ENCODE peak calls at places on chromosome 1, in ten cellular contexts. I is activated T-cell treated with anti-CD3 and anti-CD28 coated beads, Interleukin-2, amount 50 U/mL, for 72 hours; P is HCEC 1CT; O is head of caudate nucleus; K is astrocyte of the spinal cord; Y is T-helper 17 cell; Q is CD4-positive, CD25-positive, alpha-beta regulatory T cell; Z is COLO829; J is NCI-H2171 treated with DMSO at 0.1 percent for 48 hours; L is SK-MEL-5. X is an unnamed sample.

GRCh38 chr1:204565617-204566582 is 49.7 kb downstream of the MDM4 start:
- DNase-seq in K (peak; percentile 65), I (peak; percentile 61), L (peak; percentile 88), Q (peak; percentile 37), J (peak; percentile 91), Z (peak; percentile 93), O (peak; percentile 69), Y (peak; percentile 30), P (peak; percentile 74), X (peak; percentile 43)

GRCh38 chr1:117573386-117574040 is 32.3 kb upstream of the TENT5C start:
- DNase-seq in Z (no peak), L (no peak), K (peak; percentile 75), J (no peak), P (no peak), O (no peak), Q (no peak), I (peak; percentile 26), Y (no peak), X (no peak)

GRCh38 chr1:91579658-91580228 is 79.1 kb downstream of the CDC7 start:
- DNase-seq in O (no peak), L (no peak), J (no peak), K (no peak), I (no peak), Q (no peak), Z (no peak), P (no peak), Y (no peak), X (no peak)

GRCh38 chr1:11951901-11952300 is 17.4 kb downstream of the PLOD1 start:
- DNase-seq in K (no peak), Q (no peak), Z (no peak), Y (no peak), L (no peak), P (no peak), O (no peak), J (no peak), I (no peak), X (no peak)

GRCh38 chr1:220121791-220122530 is 28.0 kb downstream of the IARS2 start:
- DNase-seq in K (no peak), O (no peak), J (no peak), P (no peak), L (no peak), Z (no peak), Q (no peak), Y (no peak), I (no peak), X (no peak)

GRCh38 chr1:211625040-211625439 is 46.1 kb upstream of the SLC30A1 start:
- DNase-seq in I (peak; percentile 10), O (no peak), P (peak; percentile 51), K (peak; percentile 28), Q (no peak), L (peak; percentile 84), Z (peak; percentile 35), J (no peak), Y (no peak), X (peak; percentile 7)

GRCh38 chr1:216045400-216045799 is 377.8 kb downstream of the USH2A start:
- DNase-seq in L (peak; percentile 98), Q (no peak), Y (no peak), Z (peak; percentile 68), I (no peak), J (no peak), P (peak; percentile 96), O (no peak), K (peak; percentile 94), X (no peak)

GRCh38 chr1:178928985-178929384 is 58.1 kb upstream of the ANGPTL1 start:
- DNase-seq in J (peak; percentile 9), I (no peak), Y (no peak), O (no peak), K (no peak), P (no peak), Q (no peak), Z (no peak), L (peak; percentile 39), X (no peak)

GRCh38 chr1:27342778-27343638 is 1.2 kb downstream of the SYTL1 start:
- DNase-seq in L (no peak), O (no peak), Z (no peak), K (no peak), J (peak; percentile 62), Q (peak; percentile 65), Y (peak; percentile 67), I (peak; percentile 78), P (no peak), X (no peak)

GRCh38 chr1:54604572-54605370 is 18.6 kb downstream of the FAM151A start:
- DNase-seq in Y (no peak), O (no peak), Q (no peak), J (no peak), P (no peak), Z (no peak), L (no peak), I (peak; percentile 17), K (no peak), X (no peak)

GRCh38 chr1:67831850-67832513 is 1.3 kb downstream of the GNG12 start:
- DNase-seq in O (peak; percentile 43), J (peak; percentile 70), Q (no peak), Y (no peak), K (peak; percentile 78), I (no peak), P (peak; percentile 85), Z (peak; percentile 93), L (peak; percentile 99), X (no peak)

GRCh38 chr1:154951901-154952657 is 3.8 kb downstream of the PBXIP1 start:
- DNase-seq in Z (no peak), O (no peak), P (no peak), Q (peak; percentile 59), J (no peak), I (peak; percentile 65), K (no peak), Y (peak; percentile 64), L (no peak), X (no peak)

GRCh38 chr1:40919475-40920011 is 57.4 kb upstream of the CITED4 start:
- DNase-seq in Z (peak; percentile 97), J (peak; percentile 46), Y (no peak), I (no peak), Q (no peak), K (no peak), L (peak; percentile 86), P (no peak), O (peak; percentile 91), X (no peak)

GRCh38 chr1:67646145-67647035 is 38.6 kb upstream of the GADD45A start:
- DNase-seq in Q (no peak), P (no peak), Z (no peak), O (no peak), Y (no peak), I (no peak), K (peak; percentile 42), L (no peak), J (peak; percentile 98), X (peak; percentile 50)

GRCh38 chr1:190479537-190479936 is 1.9 kb upstream of the BRINP3 start:
- DNase-seq in L (peak; percentile 36), Z (no peak), K (no peak), Q (no peak), P (no peak), I (no peak), Y (no peak), O (peak; percentile 40), J (peak; percentile 58), X (no peak)

GRCh38 chr1:32870615-32871363 is at the start of gene FNDC5:
- DNase-seq in P (no peak), I (no peak), L (no peak), Z (no peak), J (no peak), Y (no peak), O (peak; percentile 14), K (no peak), Q (no peak), X (no peak)

GRCh38 chr1:223652436-223652901 is 13.0 kb downstream of the CAPN8 start:
- DNase-seq in Q (no peak), K (peak; percentile 25), J (no peak), O (peak; percentile 22), P (no peak), I (no peak), Z (peak; percentile 94), Y (no peak), L (peak; percentile 62), X (no peak)

GRCh38 chr1:229461032-229461668 is 27.3 kb upstream of the ACTA1 start:
- DNase-seq in I (no peak), Z (no peak), L (no peak), Y (no peak), Q (no peak), K (no peak), O (peak; percentile 37), J (no peak), P (no peak), X (no peak)

GRCh38 chr1:117630423-117630998 is 24.7 kb downstream of the TENT5C start:
- DNase-seq in Y (no peak), J (no peak), P (no peak), L (no peak), K (no peak), O (no peak), Z (no peak), Q (no peak), I (no peak), X (no peak)

GRCh38 chr1:17012775-17013501 is 1.2 kb upstream of the ATP13A2 start:
- DNase-seq in K (peak; percentile 46), Z (no peak), P (peak; percentile 24), Y (no peak), Q (no peak), O (no peak), J (no peak), I (no peak), L (no peak), X (no peak)

GRCh38 chr1:7089485-7089884 is 304.2 kb downstream of the CAMTA1 start:
- DNase-seq in I (no peak), J (no peak), Z (no peak), K (no peak), O (no peak), L (no peak), Y (no peak), P (no peak), Q (no peak), X (no peak)

GRCh38 chr1:225998560-225999226 is 450 bp downstream of the SDE2 start:
- DNase-seq in J (no peak), P (no peak), I (no peak), K (peak; percentile 29), Q (no peak), Y (no peak), O (no peak), L (no peak), Z (no peak), X (no peak)

GRCh38 chr1:185568155-185569123 is 165.8 kb upstream of the HMCN1 start:
- DNase-seq in O (no peak), J (no peak), P (no peak), Q (no peak), Y (no peak), K (peak; percentile 5), L (no peak), I (no peak), Z (no peak), X (no peak)

GRCh38 chr1:223755432-223755792 is 43.1 kb downstream of the CAPN2 start:
- DNase-seq in P (no peak), Q (no peak), L (no peak), Y (no peak), K (no peak), J (no peak), I (no peak), O (no peak), Z (no peak), X (no peak)

X was measured in NCI-H1930.